ENCODE peak calls at places on chromosomes 6 and 20, in six cellular contexts. G, V, M, C, Y and P are unnamed samples.

GRCh38 chr6:133707456-133707855 is 181.5 kb upstream of the TCF21 start:
- DNase-seq in G (no peak), V (no peak), M (no peak), C (no peak), Y (peak), P (no peak)

GRCh38 chr6:133705731-133706130 is 183.2 kb upstream of the TCF21 start:
- DNase-seq in G (no peak), V (no peak), M (no peak), C (no peak), Y (no peak), P (no peak)

GRCh38 chr6:39495023-39495422 is 172.5 kb upstream of the KCNK16 start:
- DNase-seq in G (no peak), V (no peak), M (no peak), C (no peak), Y (no peak), P (no peak)

GRCh38 chr20:21099653-21100589 is 6.2 kb downstream of the LINC00237 start:
- DNase-seq in G (no peak), V (peak), M (no peak), C (peak), Y (no peak), P (no peak)

GRCh38 chr6:159679091-159680077 is 13.7 kb downstream of the SOD2 start:
- DNase-seq in G (no peak), V (no peak), M (no peak), C (no peak), Y (no peak), P (no peak)

GRCh38 chr6:125149256-125150144 is 4.1 kb upstream of the TPD52L1 start:
- DNase-seq in G (no peak), V (no peak), M (no peak), C (no peak), Y (no peak), P (no peak)

GRCh38 chr6:87291879-87292278 is 30.5 kb upstream of the SMIM8 start:
- DNase-seq in G (no peak), V (no peak), M (no peak), C (no peak), Y (no peak), P (no peak)

GRCh38 chr6:121523628-121524027 is 88.2 kb downstream of the GJA1 start:
- DNase-seq in G (no peak), V (no peak), M (no peak), C (no peak), Y (no peak), P (no peak)

GRCh38 chr20:46293084-46293483 is 15.2 kb downstream of the CDH22 start:
- DNase-seq in G (no peak), V (no peak), M (peak), C (peak), Y (no peak), P (no peak)

GRCh38 chr6:87391334-87391733 is 16.4 kb upstream of the CFAP206 start:
- DNase-seq in G (peak), V (peak), M (peak), C (peak), Y (no peak), P (no peak)

GRCh38 chr6:119024111-119024510 is 54.4 kb downstream of the FAM184A start:
- DNase-seq in G (no peak), V (no peak), M (no peak), C (no peak), Y (no peak), P (no peak)

GRCh38 chr6:3022765-3023662 is 23.3 kb downstream of the NQO2 start:
- DNase-seq in G (no peak), V (no peak), M (no peak), C (peak), Y (no peak), P (no peak)

GRCh38 chr6:40293824-40294188 is 293.4 kb downstream of the LRFN2 start:
- DNase-seq in G (no peak), V (no peak), M (no peak), C (no peak), Y (no peak), P (no peak)

GRCh38 chr20:61535091-61535490 is 283.0 kb downstream of the CDH4 start:
- DNase-seq in G (no peak), V (no peak), M (no peak), C (no peak), Y (no peak), P (no peak)

GRCh38 chr6:125839471-125839870 is 48.7 kb downstream of the NCOA7 start:
- DNase-seq in G (no peak), V (no peak), M (no peak), C (no peak), Y (no peak), P (no peak)

GRCh38 chr6:51495806-51496380 is 591.5 kb downstream of the PKHD1 start:
- DNase-seq in G (no peak), V (no peak), M (no peak), C (no peak), Y (no peak), P (no peak)

GRCh38 chr6:135250751-135251356 is 69.7 kb downstream of the MYB start:
- DNase-seq in G (no peak), V (no peak), M (peak), C (no peak), Y (no peak), P (no peak)

GRCh38 chr6:11430036-11430435 is 107.5 kb upstream of the TMEM170B start:
- DNase-seq in G (no peak), V (no peak), M (no peak), C (no peak), Y (no peak), P (no peak)

GRCh38 chr6:4512101-4512500 is 264.1 kb upstream of the CDYL start:
- DNase-seq in G (no peak), V (no peak), M (no peak), C (no peak), Y (no peak), P (no peak)

GRCh38 chr6:14088600-14089168 is 28.9 kb upstream of the CD83 start:
- DNase-seq in G (no peak), V (no peak), M (no peak), C (no peak), Y (no peak), P (no peak)

GRCh38 chr6:29516108-29516507 is 28.4 kb upstream of the MAS1L start:
- DNase-seq in G (peak), V (no peak), M (no peak), C (no peak), Y (no peak), P (no peak)

GRCh38 chr6:166204852-166205650 is 37.4 kb upstream of the TBXT start:
- DNase-seq in G (no peak), V (no peak), M (no peak), C (no peak), Y (no peak), P (no peak)

GRCh38 chr6:73798592-73798991 is 102.6 kb downstream of the CD109 start:
- DNase-seq in G (peak), V (no peak), M (peak), C (no peak), Y (no peak), P (no peak)

GRCh38 chr6:145898376-145898775 is 65.8 kb downstream of the SHPRH start:
- DNase-seq in G (no peak), V (no peak), M (no peak), C (no peak), Y (no peak), P (no peak)

GRCh38 chr6:147141690-147142308 is 62.4 kb upstream of the STXBP5 start:
- DNase-seq in G (no peak), V (no peak), M (no peak), C (peak), Y (no peak), P (no peak)

GRCh38 chr6:145051661-145052060 is 683.7 kb downstream of the EPM2A start:
- DNase-seq in G (no peak), V (no peak), M (no peak), C (no peak), Y (no peak), P (no peak)

GRCh38 chr20:60126975-60127374 is 168.8 kb downstream of the CDH26 start:
- DNase-seq in G (no peak), V (no peak), M (peak), C (no peak), Y (no peak), P (no peak)

GRCh38 chr6:125858427-125859320 is 67.9 kb downstream of the NCOA7 start:
- DNase-seq in G (peak), V (peak), M (peak), C (peak), Y (no peak), P (peak)

GRCh38 chr6:37125779-37126553 is 44.0 kb upstream of the PIM1 start:
- DNase-seq in G (no peak), V (no peak), M (peak), C (no peak), Y (no peak), P (no peak)

GRCh38 chr6:26032387-26033131 is 54.7 kb upstream of the HFE start:
- DNase-seq in G (no peak), V (no peak), M (no peak), C (peak), Y (peak), P (no peak)

GRCh38 chr20:58483470-58483869 is 31.7 kb downstream of the APCDD1L start:
- DNase-seq in G (no peak), V (no peak), M (no peak), C (no peak), Y (no peak), P (no peak)

GRCh38 chr20:19975436-19975799 is 41.7 kb upstream of the NAA20 start:
- DNase-seq in G (no peak), V (no peak), M (no peak), C (no peak), Y (no peak), P (no peak)

GRCh38 chr20:62739581-62740285 is 31.1 kb downstream of the NTSR1 start:
- DNase-seq in G (no peak), V (no peak), M (no peak), C (no peak), Y (no peak), P (peak)

GRCh38 chr6:7589949-7590917 is at the start of gene SNRNP48:
- DNase-seq in G (peak), V (peak), M (peak), C (peak), Y (peak), P (peak)

GRCh38 chr20:62063601-62063980 is 2.1 kb downstream of the TAF4 start:
- DNase-seq in G (no peak), V (peak), M (no peak), C (no peak), Y (no peak), P (no peak)

GRCh38 chr6:100309174-100309573 is 155.5 kb downstream of the SIM1 start:
- DNase-seq in G (no peak), V (no peak), M (no peak), C (no peak), Y (no peak), P (no peak)

GRCh38 chr6:37136821-37137200 is 33.1 kb upstream of the PIM1 start:
- DNase-seq in G (no peak), V (no peak), M (no peak), C (no peak), Y (no peak), P (no peak)

DNA sequence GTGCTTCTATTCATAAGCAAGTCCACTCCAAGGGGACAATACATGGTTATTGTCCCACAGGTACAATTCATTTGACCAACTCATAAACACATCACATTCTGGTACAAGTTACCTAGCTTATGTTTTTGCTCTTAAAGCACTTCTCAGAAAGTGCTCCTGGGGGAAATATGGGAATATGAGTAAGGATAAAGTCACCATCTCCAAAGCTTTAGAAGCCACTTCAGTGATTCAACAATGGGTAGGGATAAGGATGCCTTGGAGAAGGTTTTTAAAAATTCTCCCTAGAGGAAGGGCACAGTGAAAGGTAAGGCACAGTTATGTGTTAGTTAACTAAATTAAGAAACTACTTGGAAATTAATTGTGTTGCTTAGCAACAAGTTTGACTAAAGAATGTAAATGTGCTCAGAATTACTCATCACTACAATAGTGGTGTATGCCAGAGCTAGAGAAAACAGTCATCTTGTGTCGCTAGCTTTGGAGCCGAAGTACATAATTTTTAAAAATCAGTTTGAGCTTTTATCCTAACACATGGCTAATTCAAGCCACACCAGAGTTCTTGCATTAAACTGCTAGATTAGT is 39.5 kb upstream of the LAMP5 start:
- DNase-seq in G (no peak), V (no peak), M (no peak), C (no peak), Y (no peak), P (no peak)
- TF ChIP-seq REST in G (no peak), V (no peak), M (no peak), C (no peak), Y (no peak), P (no peak)

DNA sequence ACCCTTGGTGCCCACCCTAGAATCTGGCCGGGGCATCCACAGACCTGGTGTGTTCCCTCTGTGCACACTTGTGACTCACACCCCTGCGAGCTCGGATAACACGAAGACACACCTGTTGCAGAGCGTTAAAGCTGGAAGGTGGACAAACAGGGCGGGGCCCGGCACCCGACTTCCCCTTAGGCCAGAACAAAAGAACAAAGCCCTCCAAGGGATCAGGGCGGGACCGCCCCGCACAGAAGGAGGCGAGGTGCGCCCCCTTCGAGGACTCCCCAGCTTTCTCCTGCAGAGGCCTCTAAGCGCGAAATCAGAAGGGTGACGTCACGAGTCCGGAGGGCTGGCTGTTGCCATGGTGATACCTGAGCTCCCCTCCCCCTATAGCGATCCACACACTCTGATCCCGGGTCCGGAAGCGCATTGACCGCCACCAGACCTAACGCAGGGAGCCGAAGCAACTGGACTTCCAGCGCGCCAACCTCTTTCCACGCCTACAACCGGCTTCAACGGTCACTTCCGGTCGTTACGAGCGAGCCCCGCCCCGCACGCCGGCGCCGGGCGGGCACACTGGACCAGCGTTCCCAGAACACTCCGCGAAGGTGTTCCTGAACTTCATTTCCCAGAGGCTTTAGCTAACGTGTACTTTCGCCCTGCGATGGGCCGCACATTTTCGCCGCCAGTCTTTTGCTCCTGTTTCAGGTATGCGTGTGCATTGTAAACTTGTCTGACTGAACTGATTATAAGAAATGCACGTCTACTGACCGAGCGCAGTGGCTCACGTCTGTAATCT is at the start of gene ZNF184:
- DNase-seq in G (peak), V (peak), M (peak), C (peak), Y (peak), P (peak)
- TF ChIP-seq CTCF in G (no peak), V (no peak), M (peak), C (peak), Y (no peak), P (no peak)

GRCh38 chr6:140480852-140481251 is 1106.4 kb upstream of the CITED2 start:
- DNase-seq in G (no peak), V (no peak), M (no peak), C (peak), Y (no peak), P (no peak)

GRCh38 chr6:140486468-140487361 is 1112.3 kb upstream of the CITED2 start:
- DNase-seq in G (no peak), V (no peak), M (no peak), C (peak), Y (no peak), P (no peak)

GRCh38 chr6:140490086-140490485 is 1115.6 kb upstream of the CITED2 start:
- DNase-seq in G (no peak), V (no peak), M (no peak), C (no peak), Y (no peak), P (no peak)

GRCh38 chr6:140487586-140487985 is 1113.1 kb upstream of the CITED2 start:
- DNase-seq in G (no peak), V (no peak), M (no peak), C (no peak), Y (no peak), P (no peak)

DNA sequence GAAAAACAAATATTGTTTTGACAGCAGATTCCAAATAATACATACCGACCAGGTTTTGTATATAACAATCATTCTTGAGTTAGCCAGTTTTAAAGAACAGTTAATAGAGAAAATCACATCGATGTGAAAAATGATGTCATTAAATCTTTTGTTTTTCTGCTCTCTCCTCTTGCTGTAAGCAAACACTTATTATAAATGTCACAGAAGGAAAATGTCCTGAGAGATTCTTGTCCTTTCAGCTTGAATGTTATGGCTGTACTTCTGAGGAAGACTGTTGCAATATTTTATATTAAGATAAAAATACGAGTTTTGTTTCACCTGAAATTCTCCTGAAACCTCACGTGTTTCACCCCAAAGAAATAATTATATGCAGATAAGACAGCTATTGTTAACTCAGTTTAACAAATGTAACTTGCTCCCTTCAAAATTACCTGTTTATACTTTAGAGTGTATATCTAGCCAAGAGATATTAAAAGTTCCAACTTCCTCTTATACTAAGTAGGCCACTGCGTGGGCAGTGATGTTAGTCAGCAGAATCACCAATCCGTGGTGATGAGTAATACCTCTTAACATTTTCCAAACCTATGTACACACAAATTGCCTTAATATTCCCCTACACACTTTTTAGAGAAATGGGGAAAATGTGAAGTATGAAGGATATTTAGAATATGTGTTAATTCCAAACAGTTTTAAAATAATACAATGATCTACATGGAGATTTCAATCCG is 1111.5 kb upstream of the CITED2 start:
- DNase-seq in G (peak), V (no peak), M (no peak), C (peak), Y (peak), P (peak)
- TF ChIP-seq SIN3A in G (no peak), V (no peak), M (no peak), C (no peak), Y (no peak), P (no peak)

GRCh38 chr20:63740070-63740500 is 509 bp downstream of the SLC2A4RG start:
- DNase-seq in G (no peak), V (peak), M (no peak), C (peak), Y (no peak), P (no peak)
- TF ChIP-seq REST in G (no peak), V (no peak), M (no peak), C (no peak), Y (no peak), P (no peak)

GRCh38 chr6:17469006-17469972 is 75.9 kb downstream of the CAP2 start:
- DNase-seq in G (no peak), V (no peak), M (no peak), C (peak), Y (no peak), P (no peak)
- TF ChIP-seq CTCF in G (peak), V (no peak), M (no peak), C (peak), Y (no peak), P (peak)

GRCh38 chr6:156848533-156848932 is 71.4 kb downstream of the ARID1B start:
- DNase-seq in G (no peak), V (peak), M (no peak), C (peak), Y (no peak), P (no peak)
- TF ChIP-seq SIN3A in G (no peak), V (no peak), M (no peak), C (no peak), Y (no peak), P (no peak)

GRCh38 chr6:38153511-38153910 is 334.0 kb downstream of the ZFAND3 start:
- DNase-seq in G (no peak), V (no peak), M (no peak), C (no peak), Y (no peak), P (no peak)
- TF ChIP-seq REST in G (no peak), V (no peak), M (no peak), C (no peak), Y (no peak), P (no peak)

DNA sequence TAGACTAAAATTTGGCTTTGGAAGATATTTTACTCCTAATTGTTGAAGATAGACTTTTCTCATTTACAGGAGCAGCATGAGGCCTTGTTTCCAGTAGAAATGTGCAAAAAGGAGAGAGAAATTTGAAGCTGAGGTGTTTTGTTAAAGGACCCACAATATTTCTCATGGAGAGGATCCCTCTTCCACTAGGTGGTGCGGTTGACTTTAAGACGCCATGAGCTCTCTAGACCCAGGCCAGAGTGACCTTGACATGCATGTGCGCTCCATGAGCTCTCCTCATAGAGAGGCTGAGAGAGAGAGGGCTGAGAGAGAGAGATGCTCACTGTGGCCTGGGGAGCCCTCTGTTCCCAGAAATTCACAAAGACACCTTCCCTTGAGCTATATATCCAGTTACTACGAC is 861.2 kb upstream of the EYS start:
- DNase-seq in G (no peak), V (no peak), M (peak), C (peak), Y (no peak), P (no peak)
- TF ChIP-seq CTCF in G (no peak), V (no peak), M (peak), C (no peak), Y (no peak), P (no peak)